ENCODE peak calls at places on chromosome X, in six cellular contexts. L, D, I, O, Q and H are unnamed samples.

GRCh38 chrX:28042260-28042659 is 61.0 kb upstream of the DCAF8L1 start:
- DNase-seq in Q (no peak), I (no peak), L (no peak), O (no peak), D (no peak), H (no peak)

GRCh38 chrX:11792461-11793421 is 34.7 kb downstream of the MSL3 start:
- DNase-seq in D (no peak), Q (no peak), I (no peak), L (no peak), O (no peak), H (peak; percentile 52)

GRCh38 chrX:13008189-13008533 is 33.3 kb downstream of the TMSB4X start:
- DNase-seq in L (no peak), Q (peak; percentile 61), I (no peak), D (peak; percentile 34), O (no peak), H (no peak)

GRCh38 chrX:84469226-84469625 is 33.0 kb downstream of the HDX start:
- DNase-seq in L (no peak), D (peak; percentile 42), O (no peak), Q (peak; percentile 0), I (no peak), H (no peak)

GRCh38 chrX:46251755-46252154 is 293.5 kb downstream of the ZNF674 start:
- DNase-seq in I (no peak), O (no peak), Q (no peak), D (peak; percentile 13), L (no peak), H (no peak)

GRCh38 chrX:67338262-67338661 is 205.6 kb upstream of the AR start:
- DNase-seq in O (no peak), D (no peak), Q (no peak), L (no peak), I (no peak), H (no peak)

GRCh38 chrX:46588263-46588662 is 14.7 kb downstream of the CHST7 start:
- DNase-seq in Q (peak; percentile 48), L (peak; percentile 39), O (no peak), I (peak; percentile 70), D (peak; percentile 68), H (no peak)

GRCh38 chrX:29661290-29661689 is 554.1 kb upstream of the MAGEB2 start:
- DNase-seq in L (no peak), O (no peak), D (peak; percentile 73), Q (no peak), I (no peak), H (no peak)

GRCh38 chrX:150507251-150507856 is 61.1 kb upstream of the MTM1 start:
- DNase-seq in D (no peak), L (peak; percentile 39), O (no peak), I (no peak), Q (peak; percentile 32), H (no peak)

GRCh38 chrX:109856974-109857373 is 123.9 kb upstream of the ACSL4 start:
- DNase-seq in O (no peak), D (peak; percentile 34), L (no peak), Q (peak; percentile 49), I (peak; percentile 15), H (no peak)

GRCh38 chrX:1661048-1661921 is 46.4 kb downstream of the ASMT start:
- DNase-seq in O (peak; percentile 60), L (no peak), Q (peak; percentile 89), D (no peak), I (peak; percentile 15), H (peak; percentile 46)

GRCh38 chrX:145506225-145506624 is 258.9 kb downstream of the SPANXN1 start:
- DNase-seq in D (no peak), L (no peak), I (no peak), Q (no peak), O (no peak), H (no peak)

GRCh38 chrX:19912-20571 is 261.1 kb upstream of the PLCXD1 start:
- DNase-seq in O (no peak), Q (peak; percentile 28), L (no peak), D (no peak), I (no peak), H (no peak)

GRCh38 chrX:100413231-100413630 is 3.2 kb upstream of the PCDH19 start:
- DNase-seq in D (peak; percentile 48), I (peak; percentile 54), Q (peak; percentile 56), L (peak; percentile 21), O (no peak), H (peak; percentile 44)

GRCh38 chrX:105331244-105331643 is 110.8 kb upstream of the TEX13A start:
- DNase-seq in I (no peak), Q (no peak), L (no peak), O (no peak), D (peak; percentile 52), H (no peak)

GRCh38 chrX:118370921-118371624 is 25.2 kb downstream of the WDR44 start:
- DNase-seq in Q (no peak), L (no peak), D (peak; percentile 65), O (no peak), I (no peak), H (no peak)

GRCh38 chrX:20547649-20548051 is 280.9 kb upstream of the RPS6KA3 start:
- DNase-seq in I (no peak), D (peak; percentile 68), O (no peak), L (no peak), Q (peak; percentile 35), H (no peak)

GRCh38 chrX:78329486-78329885 is 2.1 kb upstream of the CYSLTR1 start:
- DNase-seq in O (no peak), I (no peak), D (no peak), Q (no peak), L (no peak), H (no peak)

GRCh38 chrX:150486011-150486410 is 82.4 kb upstream of the MTM1 start:
- DNase-seq in L (no peak), I (peak; percentile 22), D (peak; percentile 59), O (peak; percentile 24), Q (peak; percentile 58), H (peak; percentile 62)

GRCh38 chrX:55489315-55490009 is at the start of gene USP51:
- DNase-seq in I (peak; percentile 36), Q (peak; percentile 55), O (no peak), L (peak; percentile 72), D (peak; percentile 51), H (peak; percentile 42)

GRCh38 chrX:128518508-128518907 is 466.3 kb upstream of the ACTRT1 start:
- DNase-seq in L (no peak), O (no peak), I (no peak), D (peak; percentile 1), Q (peak; percentile 30), H (no peak)

GRCh38 chrX:44873415-44874270 is 655 bp downstream of the KDM6A start:
- DNase-seq in Q (peak; percentile 87), O (no peak), L (peak; percentile 56), I (peak; percentile 26), D (peak; percentile 44), H (peak; percentile 58)
- TF ChIP-seq POLR2A in Q (peak; percentile 67), O (no peak), L (peak; percentile 19), I (no peak), D (peak; percentile 55), H (no peak)

GRCh38 chrX:10014462-10015373 is 47.6 kb downstream of the CLDN34 start:
- DNase-seq in Q (peak; percentile 81), L (peak; percentile 88), I (peak; percentile 71), O (peak; percentile 37), D (peak; percentile 84), H (peak; percentile 87)
- TF ChIP-seq POLR2A in Q (no peak), L (peak; percentile 62), I (peak; percentile 76), O (no peak), D (no peak), H (no peak)

DNA sequence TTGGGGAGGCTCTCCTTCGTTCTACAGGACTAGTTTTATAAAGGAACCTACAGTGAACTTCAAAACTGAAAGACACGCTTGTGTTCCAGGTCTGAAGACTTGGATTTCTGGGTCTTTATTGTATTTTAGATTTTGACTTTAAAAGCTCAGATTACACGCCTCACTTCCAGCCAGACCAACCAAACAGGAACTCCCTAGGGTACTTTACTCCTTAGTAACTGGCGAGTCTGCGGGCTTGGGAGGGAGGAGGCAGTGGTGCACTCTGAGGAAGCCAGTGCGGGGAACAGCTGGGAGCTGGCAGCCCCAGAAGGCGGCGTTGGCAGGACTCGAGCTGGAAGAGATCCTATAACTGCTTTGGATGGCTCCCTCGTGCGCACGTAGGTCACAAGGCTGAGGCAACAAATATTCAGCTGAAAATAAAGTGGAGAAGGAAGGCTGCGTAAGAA is 388 bp upstream of the PHKA1 start:
- DNase-seq in O (peak; percentile 7), D (peak; percentile 62), Q (peak; percentile 58), I (peak; percentile 37), L (peak; percentile 75), H (peak; percentile 68)
- TF ChIP-seq POLR2A in O (no peak), D (no peak), Q (no peak), I (no peak), L (no peak), H (no peak)

GRCh38 chrX:102599084-102599949 is at the start of gene ARMCX5:
- DNase-seq in O (peak; percentile 84), I (peak; percentile 67), Q (peak; percentile 62), L (peak; percentile 71), D (peak; percentile 87), H (peak; percentile 77)
- TF ChIP-seq POLR2A in O (peak; percentile 88), I (peak; percentile 59), Q (no peak), L (peak; percentile 54), D (peak; percentile 74), H (no peak)

DNA sequence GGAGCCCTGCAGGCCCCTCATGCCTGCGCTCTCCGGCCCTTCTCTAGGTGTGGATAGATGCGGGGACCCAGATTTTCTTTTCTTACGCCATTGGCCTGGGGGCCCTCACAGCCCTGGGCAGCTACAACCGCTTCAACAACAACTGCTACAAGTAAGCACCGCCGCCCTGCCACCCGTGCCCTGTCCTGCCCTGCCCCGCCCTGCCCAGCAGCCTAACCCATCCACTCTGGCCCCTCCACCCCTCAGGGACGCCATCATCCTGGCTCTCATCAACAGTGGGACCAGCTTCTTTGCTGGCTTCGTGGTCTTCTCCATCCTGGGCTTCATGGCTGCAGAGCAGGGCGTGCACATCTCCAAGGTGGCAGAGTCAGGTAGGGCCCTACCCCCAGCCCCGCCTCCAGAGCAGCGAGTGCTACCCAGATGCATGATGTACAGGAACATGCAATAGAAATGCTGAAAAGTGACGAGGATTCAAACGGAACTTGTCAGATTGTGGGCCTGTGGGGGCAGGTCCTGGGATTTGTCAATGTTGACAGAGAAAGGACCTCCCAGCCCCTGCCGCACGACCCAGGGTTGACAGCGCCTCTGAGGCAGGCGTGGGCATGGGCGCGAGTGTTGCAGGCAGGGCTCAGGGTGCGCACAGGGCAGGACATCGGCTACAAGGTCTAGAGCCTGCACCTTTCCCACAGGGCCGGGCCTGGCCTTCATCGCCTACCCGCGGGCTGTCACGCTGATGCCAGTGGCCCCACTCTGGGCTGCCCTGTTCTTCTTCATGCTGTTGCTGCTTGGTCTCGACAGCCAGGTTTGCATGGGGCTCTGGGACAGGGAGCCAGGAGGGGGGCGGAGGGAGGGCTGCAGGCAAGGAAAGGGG is 5.7 kb downstream of the SLC6A8 start:
- DNase-seq in O (no peak), Q (no peak), I (no peak), D (no peak), L (no peak), H (no peak)
- TF ChIP-seq POLR2A in O (no peak), Q (no peak), I (no peak), D (no peak), L (no peak), H (no peak)